ENCODE peak calls at places on chromosomes 2 and 18, in nine cellular contexts. F is midbrain, Q is mesendoderm, O is Right ventricle myocardium superior, I is sciatic nerve, W is H9, Z is HuH-7, V is lower leg skin, J is iris pigment epithelial cell. L is an unnamed sample.

GRCh38 chr2:153595939-153596338 is 117.4 kb upstream of the RPRM start:
- DNase-seq in Z (no peak), I (no peak), V (no peak), W (peak; percentile 37), O (no peak), Q (peak; percentile 45), F (no peak), J (peak; percentile 3), L (peak; percentile 1)

GRCh38 chr2:11933854-11934253 is 187.4 kb downstream of the LPIN1 start:
- DNase-seq in Q (no peak), F (no peak), Z (no peak), I (no peak), O (no peak), J (no peak), W (no peak), V (no peak), L (no peak)

GRCh38 chr2:23454501-23455120 is 69.6 kb downstream of the KLHL29 start:
- DNase-seq in J (no peak), Q (no peak), F (no peak), V (no peak), I (no peak), Z (no peak), O (no peak), W (no peak), L (no peak)

GRCh38 chr2:184369307-184369706 is 229.0 kb upstream of the ZNF804A start:
- DNase-seq in W (no peak), J (no peak), Z (no peak), I (no peak), V (no peak), Q (no peak), F (no peak), O (no peak), L (no peak)

GRCh38 chr2:11342561-11343343 is 1.7 kb downstream of the ROCK2 start:
- DNase-seq in Z (no peak), W (no peak), F (no peak), I (no peak), J (peak; percentile 85), Q (peak; percentile 32), V (no peak), O (no peak), L (peak; percentile 70)

GRCh38 chr2:21793461-21793860 is 669.7 kb downstream of the TDRD15 start:
- DNase-seq in I (no peak), W (no peak), F (no peak), Z (no peak), O (no peak), J (peak; percentile 52), V (no peak), Q (no peak), L (no peak)

GRCh38 chr2:61671561-61672315 is 133.6 kb upstream of the XPO1 start:
- DNase-seq in Q (no peak), W (no peak), F (peak; percentile 81), V (no peak), J (peak; percentile 48), Z (no peak), O (no peak), I (no peak), L (peak; percentile 40)

GRCh38 chr2:192228685-192229084 is 34.0 kb upstream of the TMEFF2 start:
- DNase-seq in W (no peak), O (no peak), V (no peak), F (no peak), I (no peak), J (no peak), Z (no peak), Q (peak; percentile 12), L (no peak)

GRCh38 chr2:231457101-231457500 is 7.2 kb downstream of the NCL start:
- DNase-seq in Z (no peak), I (no peak), Q (no peak), W (no peak), F (no peak), J (peak; percentile 74), V (no peak), O (no peak), L (no peak)

GRCh38 chr18:74116628-74117554 is 30.7 kb downstream of the FBXO15 start:
- DNase-seq in O (no peak), V (no peak), F (peak; percentile 14), Q (peak; percentile 89), W (peak; percentile 67), I (no peak), Z (no peak), J (peak; percentile 52), L (peak; percentile 28)

GRCh38 chr2:68279691-68280090 is 27.4 kb upstream of the PPP3R1 start:
- DNase-seq in J (no peak), V (no peak), F (no peak), O (no peak), Q (no peak), Z (no peak), W (no peak), I (no peak), L (no peak)

GRCh38 chr2:121626777-121627524 is 22.3 kb downstream of the CLASP1 start:
- DNase-seq in Q (no peak), O (peak; percentile 58), I (no peak), J (peak; percentile 95), V (peak; percentile 72), F (no peak), W (no peak), Z (no peak), L (peak; percentile 90)

GRCh38 chr2:237280235-237280634 is 133.7 kb downstream of the COL6A3 start:
- DNase-seq in Q (no peak), F (no peak), Z (no peak), O (no peak), I (no peak), J (peak; percentile 97), V (no peak), W (no peak), L (peak; percentile 66)

GRCh38 chr2:200324362-200324761 is 17.9 kb downstream of the SPATS2L start:
- DNase-seq in V (no peak), Q (no peak), Z (no peak), J (no peak), O (no peak), W (no peak), I (no peak), F (no peak), L (no peak)

GRCh38 chr2:80489718-80490117 is 185.2 kb upstream of the LRRTM1 start:
- DNase-seq in J (peak; percentile 77), Q (no peak), F (no peak), O (no peak), W (no peak), Z (no peak), I (no peak), V (no peak), L (peak; percentile 77)

GRCh38 chr2:44944952-44945612 is 3.6 kb downstream of the SIX3 start:
- DNase-seq in W (no peak), V (no peak), O (no peak), Q (no peak), F (no peak), I (no peak), Z (no peak), J (no peak), L (no peak)

GRCh38 chr2:126650994-126651393 is 5.0 kb upstream of the GYPC start:
- DNase-seq in F (no peak), W (no peak), J (no peak), Q (no peak), Z (no peak), I (no peak), O (no peak), V (no peak), L (no peak)

GRCh38 chr2:197851451-197851850 is 47.1 kb downstream of the PLCL1 start:
- DNase-seq in V (no peak), Q (peak; percentile 61), Z (no peak), W (peak; percentile 36), F (no peak), J (no peak), I (no peak), O (no peak), L (no peak)

GRCh38 chr18:42174909-42175308 is 219.9 kb downstream of the PIK3C3 start:
- DNase-seq in W (peak; percentile 30), Z (no peak), Q (peak; percentile 51), J (peak; percentile 34), F (no peak), O (no peak), V (no peak), I (no peak), L (peak; percentile 61)

GRCh38 chr2:201126308-201127127 is 10.6 kb downstream of the CFLAR start:
- DNase-seq in V (no peak), Q (peak; percentile 95), I (no peak), O (no peak), Z (no peak), J (peak; percentile 82), F (no peak), W (no peak), L (peak; percentile 70)

GRCh38 chr2:152407204-152407721 is 72.3 kb downstream of the FMNL2 start:
- DNase-seq in W (peak; percentile 63), Z (no peak), Q (peak; percentile 86), V (peak; percentile 36), O (peak; percentile 51), F (no peak), J (peak; percentile 67), I (peak; percentile 68), L (peak; percentile 66)

GRCh38 chr18:10010611-10011015 is 96.8 kb downstream of the VAPA start:
- DNase-seq in V (peak; percentile 72), O (peak; percentile 73), Q (no peak), I (no peak), J (peak; percentile 90), Z (no peak), F (peak; percentile 63), W (no peak), L (peak; percentile 79)

GRCh38 chr2:88557290-88557689 is 70.0 kb downstream of the EIF2AK3 start:
- DNase-seq in I (no peak), Q (no peak), F (no peak), V (no peak), O (no peak), Z (no peak), W (no peak), J (no peak), L (no peak)

GRCh38 chr18:55478301-55478660 is 109.7 kb downstream of the TCF4 start:
- DNase-seq in Q (no peak), I (no peak), V (no peak), O (no peak), Z (no peak), J (no peak), F (peak; percentile 43), W (no peak), L (no peak)

GRCh38 chr2:147636238-147636887 is 208.5 kb upstream of the ACVR2A start:
- DNase-seq in Q (no peak), J (peak; percentile 44), Z (no peak), F (peak; percentile 6), W (no peak), I (no peak), O (no peak), V (no peak), L (peak; percentile 88)

GRCh38 chr2:151106805-151107490 is 154.7 kb downstream of the RBM43 start:
- DNase-seq in Q (peak; percentile 0), O (no peak), I (no peak), J (no peak), F (no peak), V (no peak), W (no peak), Z (no peak), L (no peak)

GRCh38 chr2:173741715-173742114 is 223.5 kb downstream of the SP3 start:
- DNase-seq in I (no peak), Z (no peak), J (no peak), W (no peak), V (no peak), F (no peak), O (no peak), Q (no peak), L (peak; percentile 75)

GRCh38 chr2:95232232-95232631 is 24.9 kb downstream of the ZNF892 start:
- DNase-seq in I (no peak), O (no peak), J (no peak), Z (no peak), V (no peak), W (no peak), Q (no peak), F (no peak), L (no peak)

GRCh38 chr2:132747046-132747445 is 77.0 kb upstream of the LYPD1 start:
- DNase-seq in Q (no peak), J (no peak), I (no peak), O (no peak), W (no peak), Z (no peak), F (no peak), V (no peak), L (no peak)

GRCh38 chr2:238380336-238380735 is 46.4 kb upstream of the ASB1 start:
- DNase-seq in Q (no peak), F (no peak), Z (no peak), J (no peak), W (no peak), V (no peak), O (no peak), I (no peak), L (no peak)